ENCODE peak calls at places on chromosomes 7 and 10, in six cellular contexts. M is IMR-90, K is adrenal gland, T is uterus, J is lower leg skin, R is esophagus muscularis mucosa. I is an unnamed sample.

GRCh38 chr7:30469303-30469702 is 9.3 kb downstream of the NOD1 start:
- DNase-seq in M (peak; percentile 99), K (no peak), T (peak; percentile 87), J (peak; percentile 56), R (peak; percentile 97), I (no peak)

GRCh38 chr7:156308976-156309620 is 331.5 kb upstream of the RNF32 start:
- DNase-seq in M (no peak), K (no peak), T (no peak), J (no peak), R (no peak), I (no peak)

GRCh38 chr7:130489140-130489967 is 2.5 kb upstream of the MEST start:
- DNase-seq in M (peak; percentile 85), K (no peak), T (no peak), J (no peak), R (peak; percentile 24), I (no peak)

GRCh38 chr10:66639351-66639750 is 286.5 kb upstream of the LRRTM3 start:
- DNase-seq in M (peak; percentile 67), K (no peak), T (no peak), J (no peak), R (no peak), I (no peak)

GRCh38 chr7:139620676-139621344 is 97.3 kb downstream of the CLEC2L start:
- DNase-seq in M (peak; percentile 21), K (no peak), T (peak; percentile 31), J (no peak), R (no peak), I (no peak)

GRCh38 chr10:1476106-1476803 is 261.1 kb downstream of the ADARB2 start:
- DNase-seq in M (no peak), K (no peak), T (no peak), J (no peak), R (peak; percentile 79), I (no peak)

GRCh38 chr10:98262571-98262970 is 5.4 kb downstream of the LOXL4 start:
- DNase-seq in M (peak; percentile 36), K (peak; percentile 59), T (no peak), J (no peak), R (peak; percentile 90), I (peak; percentile 85)

GRCh38 chr7:77913977-77914607 is 115.5 kb downstream of the PHTF2 start:
- DNase-seq in M (peak; percentile 66), K (no peak), T (no peak), J (no peak), R (no peak), I (no peak)

GRCh38 chr7:6274743-6275142 is 2.3 kb upstream of the CYTH3 start:
- DNase-seq in M (peak; percentile 62), K (no peak), T (no peak), J (no peak), R (no peak), I (no peak)

GRCh38 chr10:60140681-60141632 is 234.6 kb upstream of the CCDC6 start:
- DNase-seq in M (peak; percentile 13), K (peak; percentile 34), T (peak; percentile 76), J (no peak), R (no peak), I (no peak)

GRCh38 chr7:123864438-123864837 is 19.5 kb downstream of the HYAL4 start:
- DNase-seq in M (no peak), K (no peak), T (no peak), J (no peak), R (no peak), I (no peak)

GRCh38 chr10:16950686-16951681 is 133.8 kb upstream of the RSU1 start:
- DNase-seq in M (peak; percentile 66), K (no peak), T (no peak), J (no peak), R (no peak), I (no peak)

GRCh38 chr10:818526-819220 is 112.8 kb downstream of the LARP4B start:
- DNase-seq in M (no peak), K (no peak), T (no peak), J (no peak), R (no peak), I (no peak)

GRCh38 chr7:521221-522070 is 1.8 kb upstream of the PDGFA start:
- DNase-seq in M (peak; percentile 16), K (peak; percentile 54), T (peak; percentile 58), J (no peak), R (no peak), I (peak; percentile 50)

GRCh38 chr10:109992485-109992884 is 15.3 kb upstream of the ADD3 start:
- DNase-seq in M (peak; percentile 86), K (no peak), T (no peak), J (no peak), R (no peak), I (no peak)

DNA sequence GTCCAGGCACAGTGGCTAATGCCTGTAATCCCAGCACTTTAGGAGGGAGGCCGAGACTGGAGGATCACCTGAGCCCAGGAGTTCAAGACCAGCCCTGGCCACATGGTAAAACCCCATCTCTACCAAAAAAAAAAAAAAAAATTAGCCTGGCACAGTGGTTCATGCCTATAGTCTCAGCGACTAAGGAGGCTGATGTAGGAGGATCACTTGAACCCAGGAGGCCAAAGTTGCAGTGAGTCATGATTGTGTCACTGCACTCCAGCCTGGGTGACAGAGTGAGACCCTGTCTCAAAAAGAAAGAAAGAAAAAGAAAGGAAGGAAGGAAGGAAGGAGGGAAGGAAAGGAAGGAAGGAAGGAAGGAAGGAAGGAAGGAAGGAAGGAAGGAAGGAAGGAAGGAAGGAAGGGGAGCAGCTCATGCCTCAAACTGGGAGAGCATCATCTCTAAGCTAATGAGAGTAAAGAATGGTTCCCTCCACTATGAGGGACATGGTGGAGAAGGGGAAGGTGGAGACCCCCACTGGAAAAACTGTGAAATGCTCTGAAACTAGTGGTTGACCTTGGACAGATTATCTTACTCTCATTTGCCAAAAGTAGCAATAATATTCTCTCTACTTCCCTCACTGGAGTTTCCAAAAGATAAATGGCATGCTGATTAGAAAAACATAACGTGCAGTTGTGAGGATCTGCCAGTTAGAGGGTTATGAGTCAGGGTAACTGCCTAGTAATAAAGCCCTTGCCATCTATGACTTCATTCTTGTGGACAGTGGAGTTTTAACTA is 16.8 kb downstream of the GIMAP5 start:
- DNase-seq in M (no peak), K (no peak), T (no peak), J (no peak), R (no peak), I (no peak)
- TF ChIP-seq CTCF in M (peak; percentile 9), K (no peak), T (no peak), J (no peak), R (no peak), I (peak; percentile 17)

DNA sequence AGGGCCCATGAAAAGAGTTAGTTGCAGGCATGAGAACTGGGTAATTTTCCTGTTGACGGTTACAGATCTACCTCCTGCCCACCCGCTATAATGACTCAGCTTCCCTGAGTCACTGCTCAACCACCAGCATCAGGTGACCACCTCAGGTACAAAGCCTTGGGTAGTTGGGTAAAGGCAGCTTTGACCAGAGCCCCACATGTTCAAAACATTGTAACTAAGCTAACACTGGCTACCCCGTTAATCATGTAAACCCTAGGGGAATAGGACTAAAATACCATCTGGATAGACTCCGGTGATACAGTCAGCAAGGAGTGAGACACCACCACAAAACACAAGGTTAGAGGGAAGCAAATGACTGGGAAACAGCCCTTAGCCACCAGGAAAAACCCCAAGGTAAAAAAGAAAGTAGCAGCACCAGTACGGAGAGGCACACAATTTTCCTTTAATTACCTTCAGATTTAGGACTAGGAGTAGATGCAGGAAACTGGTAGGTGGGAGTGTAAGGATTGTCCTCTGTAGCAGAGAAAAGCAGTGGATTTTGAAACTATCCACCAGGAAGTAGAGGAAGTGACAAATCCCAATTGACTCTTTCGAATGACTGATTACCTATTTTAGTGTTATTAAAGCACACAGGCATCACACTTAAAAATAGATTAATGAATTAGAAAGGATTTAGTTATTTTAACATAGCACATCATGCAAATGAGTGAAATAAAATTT is 103.5 kb upstream of the PDLIM1 start:
- DNase-seq in M (no peak), K (no peak), T (no peak), J (no peak), R (no peak), I (no peak)
- TF ChIP-seq POLR2A in M (no peak), K (no peak), T (no peak), J (no peak), R (no peak), I (no peak)

DNA sequence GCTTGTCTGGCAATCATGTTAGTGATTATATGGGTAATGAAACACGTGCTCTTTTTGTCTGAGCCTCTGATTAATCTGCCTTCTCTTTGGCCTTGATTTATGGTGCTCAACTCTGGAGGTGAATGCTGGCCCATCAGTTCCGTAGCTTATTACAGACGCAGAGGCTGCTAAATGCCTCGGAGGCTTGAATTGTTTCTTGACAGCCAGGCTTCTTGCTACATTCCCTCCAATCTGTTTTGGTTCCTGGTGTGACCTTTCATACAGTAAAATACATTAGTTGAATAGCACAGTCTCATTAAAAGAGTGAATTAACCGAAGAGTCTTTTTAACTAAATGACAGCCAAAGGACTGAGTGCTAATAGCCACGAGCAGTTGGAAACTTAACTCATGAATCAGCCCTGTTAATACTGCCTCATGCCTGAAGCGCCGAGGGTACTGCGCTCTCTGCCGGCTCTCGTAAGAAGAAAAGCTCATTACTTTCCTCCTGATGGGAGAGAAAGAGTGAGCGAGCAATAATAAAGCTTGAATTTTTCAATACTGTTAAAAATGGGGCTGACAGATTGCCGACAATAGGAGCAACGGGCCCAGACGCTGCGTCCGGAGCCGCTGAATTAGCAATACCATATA is 236.4 kb upstream of the GPR26 start:
- DNase-seq in M (no peak), K (no peak), T (no peak), J (no peak), R (no peak), I (no peak)
- TF ChIP-seq CTCF in M (no peak), K (no peak), T (no peak), J (no peak), R (no peak), I (no peak)

DNA sequence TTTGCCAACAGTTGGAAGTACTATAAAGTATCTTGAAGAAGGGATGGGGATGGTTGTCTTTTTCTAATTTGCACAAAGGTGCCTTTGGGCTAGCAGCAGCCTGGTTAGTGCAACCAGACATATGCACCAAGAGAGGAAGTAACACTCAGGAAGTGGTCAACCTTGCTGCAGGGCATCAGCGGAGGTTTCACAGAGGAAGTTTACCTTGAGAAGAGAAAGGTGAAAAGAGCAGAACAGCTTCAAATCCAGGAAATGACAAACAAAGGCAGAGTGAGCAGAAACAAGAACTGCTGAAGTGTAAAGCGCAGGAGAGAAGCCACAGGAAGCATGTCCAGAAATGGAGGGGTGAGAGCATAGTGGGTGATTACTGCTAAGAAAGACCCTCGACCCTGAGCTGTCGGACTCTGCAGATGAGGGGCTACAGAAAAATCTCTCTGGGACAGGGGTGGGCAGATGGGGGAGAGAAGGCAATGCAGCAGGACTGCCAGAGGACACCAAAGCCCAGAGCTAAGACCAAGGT is 66.9 kb downstream of the STK17A start:
- DNase-seq in M (peak; percentile 50), K (no peak), T (no peak), J (no peak), R (no peak), I (no peak)
- TF ChIP-seq POLR2A in M (no peak), K (no peak), T (no peak), J (no peak), R (no peak), I (no peak)

GRCh38 chr7:146115665-146116451 is 743 bp upstream of the CNTNAP2 start:
- DNase-seq in M (no peak), K (peak; percentile 72), T (no peak), J (no peak), R (no peak), I (peak; percentile 55)
- TF ChIP-seq CTCF in M (no peak), K (no peak), T (no peak), J (no peak), R (no peak), I (no peak)